ENCODE peak calls at places on chromosomes 5 and 9, in ten cellular contexts. Z is Right ventricle myocardium superior; T is mesenchymal stem cell; C is psoas muscle; F is SK-N-SH; Q is GM23248; U is cardiac muscle cell; K is pons; D is CD4-positive, CD25-positive, alpha-beta regulatory T cell; E is T-cell. O is an unnamed sample.

GRCh38 chr9:109319631-109320233 is 1.1 kb downstream of the EPB41L4B start:
- DNase-seq in Z (no peak), T (no peak), C (peak; percentile 16), F (peak; percentile 64), Q (peak; percentile 38), U (no peak), K (no peak), D (peak; percentile 17), E (no peak), O (no peak)

GRCh38 chr9:133956520-133957076 is 35.5 kb downstream of the VAV2 start:
- DNase-seq in Z (peak; percentile 49), T (peak; percentile 73), C (peak; percentile 39), F (peak; percentile 87), Q (peak; percentile 49), U (peak; percentile 41), K (no peak), D (no peak), E (no peak), O (no peak)

GRCh38 chr9:116816484-116816883 is 129.4 kb downstream of the TRIM32 start:
- DNase-seq in Z (no peak), T (no peak), C (no peak), F (no peak), Q (no peak), U (no peak), K (no peak), D (no peak), E (no peak), O (no peak)

GRCh38 chr5:1517838-1518237 is 5.9 kb downstream of the LPCAT1 start:
- DNase-seq in Z (peak; percentile 40), T (no peak), C (peak; percentile 7), F (no peak), Q (no peak), U (no peak), K (no peak), D (no peak), E (no peak), O (no peak)

GRCh38 chr9:136010615-136011341 is 49.6 kb upstream of the UBAC1 start:
- DNase-seq in Z (peak; percentile 52), T (no peak), C (peak; percentile 28), F (no peak), Q (no peak), U (no peak), K (no peak), D (no peak), E (no peak), O (no peak)

GRCh38 chr9:8651830-8652229 is 852.3 kb upstream of the DMAC1 start:
- DNase-seq in Z (no peak), T (no peak), C (no peak), F (no peak), Q (no peak), U (no peak), K (peak; percentile 70), D (no peak), E (no peak), O (no peak)

GRCh38 chr9:131523086-131523388 is 8.0 kb downstream of the UCK1 start:
- DNase-seq in Z (no peak), T (no peak), C (no peak), F (no peak), Q (no peak), U (no peak), K (no peak), D (no peak), E (no peak), O (no peak)

GRCh38 chr9:125432715-125433385 is 171.2 kb downstream of the GAPVD1 start:
- DNase-seq in Z (peak; percentile 8), T (no peak), C (no peak), F (no peak), Q (no peak), U (no peak), K (no peak), D (no peak), E (no peak), O (no peak)

GRCh38 chr5:150428106-150428876 is 15.6 kb upstream of the CD74 start:
- DNase-seq in Z (peak; percentile 76), T (peak; percentile 31), C (peak; percentile 60), F (no peak), Q (no peak), U (peak; percentile 81), K (peak; percentile 65), D (no peak), E (no peak), O (no peak)

GRCh38 chr9:137761032-137761431 is 116.5 kb upstream of the CACNA1B start:
- DNase-seq in Z (no peak), T (no peak), C (no peak), F (no peak), Q (no peak), U (no peak), K (no peak), D (peak; percentile 31), E (no peak), O (no peak)

GRCh38 chr9:34047864-34048729 is 590 bp downstream of the UBAP2 start:
- DNase-seq in Z (peak; percentile 57), T (no peak), C (peak; percentile 40), F (peak; percentile 63), Q (peak; percentile 62), U (no peak), K (peak; percentile 14), D (peak; percentile 59), E (peak; percentile 6), O (peak; percentile 19)

GRCh38 chr5:144134181-144134827 is 36.2 kb downstream of the YIPF5 start:
- DNase-seq in Z (no peak), T (no peak), C (no peak), F (no peak), Q (peak; percentile 39), U (no peak), K (no peak), D (no peak), E (no peak), O (no peak)

GRCh38 chr5:89844548-89844947 is 565.0 kb downstream of the CETN3 start:
- DNase-seq in Z (no peak), T (no peak), C (no peak), F (no peak), Q (no peak), U (no peak), K (no peak), D (no peak), E (no peak), O (no peak)

GRCh38 chr5:41433552-41434181 is 76.7 kb downstream of the PLCXD3 start:
- DNase-seq in Z (no peak), T (no peak), C (no peak), F (no peak), Q (peak; percentile 36), U (no peak), K (no peak), D (no peak), E (no peak), O (no peak)

GRCh38 chr5:9892696-9893095 is 262.5 kb upstream of the TAS2R1 start:
- DNase-seq in Z (no peak), T (peak; percentile 45), C (no peak), F (no peak), Q (no peak), U (no peak), K (no peak), D (no peak), E (no peak), O (no peak)

GRCh38 chr9:98236881-98237487 is 18.5 kb downstream of the TBC1D2 start:
- DNase-seq in Z (no peak), T (peak; percentile 45), C (no peak), F (no peak), Q (no peak), U (no peak), K (no peak), D (no peak), E (no peak), O (no peak)

GRCh38 chr5:89450149-89450538 is 567.2 kb upstream of the MEF2C start:
- DNase-seq in Z (no peak), T (no peak), C (no peak), F (no peak), Q (no peak), U (no peak), K (no peak), D (no peak), E (no peak), O (no peak)

GRCh38 chr5:129917224-129917623 is 13.0 kb downstream of the CHSY3 start:
- DNase-seq in Z (no peak), T (no peak), C (no peak), F (no peak), Q (peak; percentile 37), U (peak; percentile 74), K (no peak), D (no peak), E (no peak), O (no peak)

GRCh38 chr5:168128556-168128955 is 162.9 kb upstream of the WWC1 start:
- DNase-seq in Z (no peak), T (no peak), C (no peak), F (peak; percentile 18), Q (no peak), U (no peak), K (no peak), D (no peak), E (no peak), O (no peak)

GRCh38 chr5:14487896-14488570 is 93.6 kb upstream of the OTULINL start:
- DNase-seq in Z (no peak), T (no peak), C (no peak), F (peak; percentile 47), Q (no peak), U (peak; percentile 15), K (no peak), D (no peak), E (no peak), O (no peak)

GRCh38 chr9:113957778-113958430 is 81.8 kb downstream of the ZNF618 start:
- DNase-seq in Z (no peak), T (peak; percentile 78), C (no peak), F (no peak), Q (peak; percentile 85), U (peak; percentile 86), K (no peak), D (no peak), E (no peak), O (no peak)

GRCh38 chr5:80125022-80125961 is 90.1 kb downstream of the THBS4 start:
- DNase-seq in Z (no peak), T (no peak), C (no peak), F (no peak), Q (no peak), U (no peak), K (peak; percentile 67), D (no peak), E (no peak), O (no peak)

GRCh38 chr9:36132081-36132480 is 4.5 kb upstream of the GLIPR2 start:
- DNase-seq in Z (no peak), T (no peak), C (no peak), F (no peak), Q (peak; percentile 76), U (peak; percentile 52), K (no peak), D (no peak), E (no peak), O (no peak)

GRCh38 chr5:142432369-142432863 is 107.6 kb upstream of the SPRY4 start:
- DNase-seq in Z (no peak), T (no peak), C (no peak), F (no peak), Q (no peak), U (no peak), K (no peak), D (peak; percentile 19), E (peak; percentile 15), O (no peak)

GRCh38 chr5:110752953-110753352 is 14.1 kb downstream of the SLC25A46 start:
- DNase-seq in Z (no peak), T (no peak), C (no peak), F (no peak), Q (no peak), U (no peak), K (no peak), D (no peak), E (no peak), O (no peak)

GRCh38 chr5:143041461-143041860 is 271.3 kb downstream of the ARHGAP26 start:
- DNase-seq in Z (no peak), T (no peak), C (no peak), F (no peak), Q (no peak), U (no peak), K (no peak), D (no peak), E (no peak), O (no peak)

GRCh38 chr9:130845901-130846381 is 10.9 kb downstream of the ABL1 start:
- DNase-seq in Z (no peak), T (peak; percentile 84), C (no peak), F (peak; percentile 32), Q (peak; percentile 81), U (peak; percentile 91), K (peak; percentile 73), D (no peak), E (no peak), O (no peak)

GRCh38 chr5:111670826-111671492 is 86.0 kb downstream of the NREP start:
- DNase-seq in Z (no peak), T (no peak), C (no peak), F (no peak), Q (peak; percentile 56), U (no peak), K (no peak), D (no peak), E (no peak), O (no peak)

O was measured in neural crest cell.